ENCODE peak calls at places on chromosomes 16 and 17, in five cellular contexts. E is uterus, U is heart left ventricle, I is OCI-LY7, S is heart right ventricle. G is an unnamed sample.

GRCh38 chr16:67504190-67505021 is 21.1 kb upstream of the AGRP start:
- DNase-seq in E (no peak), U (peak), I (peak), S (peak), G (no peak)

GRCh38 chr16:55326261-55326802 is 2.3 kb downstream of the IRX6 start:
- DNase-seq in E (no peak), U (peak), I (no peak), S (no peak), G (no peak)

GRCh38 chr16:28291651-28292626 is at the start of gene SBK1:
- DNase-seq in E (peak), U (peak), I (peak), S (peak), G (peak)

GRCh38 chr16:26816885-26817571 is 249.7 kb upstream of the C16orf82 start:
- DNase-seq in E (no peak), U (no peak), I (no peak), S (no peak), G (no peak)

GRCh38 chr17:69058165-69058564 is 2.6 kb downstream of the ABCA9 start:
- DNase-seq in E (no peak), U (no peak), I (no peak), S (no peak), G (no peak)

GRCh38 chr17:77089118-77089477 is 51.7 kb upstream of the SEC14L1 start:
- DNase-seq in E (no peak), U (no peak), I (peak), S (no peak), G (no peak)

GRCh38 chr17:78709119-78709681 is 72.9 kb downstream of the CYTH1 start:
- DNase-seq in E (no peak), U (no peak), I (peak), S (no peak), G (no peak)

GRCh38 chr17:38881600-38882191 is 11.8 kb downstream of the LASP1 start:
- DNase-seq in E (peak), U (peak), I (peak), S (peak), G (no peak)

GRCh38 chr17:60525347-60525623 is 757 bp downstream of the APPBP2 start:
- DNase-seq in E (no peak), U (peak), I (no peak), S (peak), G (no peak)

GRCh38 chr17:56045907-56046306 is 107.4 kb upstream of the ANKFN1 start:
- DNase-seq in E (no peak), U (no peak), I (no peak), S (no peak), G (no peak)

GRCh38 chr17:42337442-42337841 is 49.1 kb downstream of the STAT5A start:
- DNase-seq in E (no peak), U (no peak), I (no peak), S (no peak), G (peak)

GRCh38 chr16:3872216-3872895 is 8.2 kb downstream of the CREBBP start:
- DNase-seq in E (no peak), U (no peak), I (no peak), S (no peak), G (no peak)

GRCh38 chr17:39828443-39828842 is 35.7 kb downstream of the IKZF3 start:
- DNase-seq in E (no peak), U (no peak), I (no peak), S (no peak), G (no peak)

GRCh38 chr17:82679586-82680465 is 18.7 kb downstream of the RAB40B start:
- DNase-seq in E (no peak), U (no peak), I (no peak), S (no peak), G (no peak)

GRCh38 chr17:4604111-4604644 is 19.8 kb downstream of the SMTNL2 start:
- DNase-seq in E (peak), U (peak), I (no peak), S (peak), G (no peak)

GRCh38 chr16:81238296-81239011 is at the start of gene BCO1:
- DNase-seq in E (no peak), U (no peak), I (no peak), S (no peak), G (no peak)

GRCh38 chr16:81505011-81505660 is 60.5 kb downstream of the CMIP start:
- DNase-seq in E (no peak), U (no peak), I (peak), S (no peak), G (no peak)

GRCh38 chr16:1501630-1502029 is 8.5 kb downstream of the TELO2 start:
- DNase-seq in E (no peak), U (no peak), I (no peak), S (no peak), G (no peak)

GRCh38 chr17:17737938-17738894 is 57.0 kb downstream of the RAI1 start:
- DNase-seq in E (no peak), U (no peak), I (no peak), S (no peak), G (no peak)

GRCh38 chr17:37019117-37019744 is 70.5 kb downstream of the AATF start:
- DNase-seq in E (no peak), U (no peak), I (no peak), S (no peak), G (no peak)

GRCh38 chr16:78388920-78389564 is 289.6 kb downstream of the WWOX start:
- DNase-seq in E (no peak), U (no peak), I (no peak), S (no peak), G (no peak)

GRCh38 chr17:71656987-71657858 is 463.6 kb upstream of the SOX9 start:
- DNase-seq in E (no peak), U (no peak), I (no peak), S (no peak), G (no peak)

GRCh38 chr17:38554430-38555350 is 51.1 kb downstream of the SRCIN1 start:
- DNase-seq in E (no peak), U (no peak), I (no peak), S (no peak), G (no peak)

GRCh38 chr16:12508054-12508453 is 295.6 kb downstream of the CPPED1 start:
- DNase-seq in E (no peak), U (no peak), I (no peak), S (no peak), G (no peak)

GRCh38 chr16:27657811-27658210 is 107.9 kb downstream of the KATNIP start:
- DNase-seq in E (no peak), U (no peak), I (no peak), S (no peak), G (no peak)

GRCh38 chr17:35170968-35171771 is 23.0 kb downstream of the SLC35G3 start:
- DNase-seq in E (no peak), U (no peak), I (peak), S (no peak), G (peak)

GRCh38 chr17:17693253-17693954 is 12.1 kb downstream of the RAI1 start:
- DNase-seq in E (peak), U (peak), I (no peak), S (no peak), G (no peak)

GRCh38 chr17:2954898-2955445 is 108.4 kb downstream of the OR1D5 start:
- DNase-seq in E (no peak), U (no peak), I (peak), S (no peak), G (no peak)

GRCh38 chr17:11986179-11986938 is 10.9 kb downstream of the ZNF18 start:
- DNase-seq in E (peak), U (peak), I (no peak), S (peak), G (no peak)

GRCh38 chr17:42537156-42537805 is 1.2 kb downstream of the NAGLU start:
- DNase-seq in E (no peak), U (no peak), I (no peak), S (no peak), G (no peak)

GRCh38 chr16:89288966-89289365 is 71.5 kb downstream of the ZNF778 start:
- DNase-seq in E (no peak), U (no peak), I (no peak), S (no peak), G (no peak)

GRCh38 chr16:27703545-27703944 is 153.6 kb downstream of the KATNIP start:
- DNase-seq in E (no peak), U (no peak), I (no peak), S (no peak), G (no peak)

GRCh38 chr17:44921122-44921882 is 6.0 kb upstream of the GFAP start:
- DNase-seq in E (no peak), U (no peak), I (no peak), S (no peak), G (no peak)

GRCh38 chr16:56196381-56196780 is 5.1 kb downstream of the GNAO1 start:
- DNase-seq in E (no peak), U (no peak), I (no peak), S (no peak), G (no peak)

GRCh38 chr17:76547183-76547641 is 7.4 kb downstream of the PRCD start:
- DNase-seq in E (peak), U (peak), I (peak), S (peak), G (peak)

GRCh38 chr17:2478446-2478845 is 33.2 kb downstream of the METTL16 start:
- DNase-seq in E (no peak), U (no peak), I (no peak), S (no peak), G (no peak)

GRCh38 chr17:19943026-19943425 is 34.6 kb downstream of the AKAP10 start:
- DNase-seq in E (no peak), U (no peak), I (no peak), S (no peak), G (no peak)
- TF ChIP-seq CTCF in E (no peak), U (no peak), I (no peak), S (no peak), G (no peak)

GRCh38 chr16:19654147-19654546 is 63.9 kb downstream of the KNOP1 start:
- DNase-seq in E (no peak), U (no peak), I (no peak), S (no peak), G (no peak)

GRCh38 chr16:19659554-19659953 is 58.5 kb downstream of the KNOP1 start:
- DNase-seq in E (no peak), U (no peak), I (no peak), S (no peak), G (no peak)

GRCh38 chr16:19660432-19660831 is 57.6 kb downstream of the KNOP1 start:
- DNase-seq in E (no peak), U (no peak), I (no peak), S (no peak), G (no peak)

GRCh38 chr16:19655242-19655777 is 62.7 kb downstream of the KNOP1 start:
- DNase-seq in E (no peak), U (no peak), I (no peak), S (no peak), G (no peak)

DNA sequence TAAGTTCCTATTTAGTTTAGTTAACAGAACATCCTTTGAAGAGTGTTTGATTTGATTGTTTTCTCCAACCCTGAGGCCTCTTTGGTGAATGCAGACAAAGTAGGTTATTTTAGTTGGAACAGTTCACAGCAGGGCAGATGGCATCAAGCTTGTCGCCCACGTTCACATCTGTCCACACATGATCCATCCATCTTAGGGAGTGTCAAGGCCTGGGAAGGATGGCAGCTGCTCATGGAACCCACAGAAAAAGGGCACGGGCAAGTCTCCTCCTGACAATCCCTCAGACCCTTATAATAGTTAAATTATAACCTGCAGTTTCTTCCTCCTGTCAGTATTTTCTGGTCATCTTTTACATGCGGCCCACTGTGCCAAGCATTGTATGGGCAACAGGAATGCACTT is 60.2 kb downstream of the KNOP1 start:
- DNase-seq in E (no peak), U (no peak), I (no peak), S (no peak), G (no peak)
- TF ChIP-seq CTCF in E (no peak), U (no peak), I (no peak), S (no peak), G (no peak)

GRCh38 chr16:85752511-85753420 is 1.9 kb upstream of the C16orf74 start:
- DNase-seq in E (peak), U (peak), I (peak), S (peak), G (no peak)
- TF ChIP-seq CTCF in E (no peak), U (peak), I (peak), S (peak), G (no peak)

DNA sequence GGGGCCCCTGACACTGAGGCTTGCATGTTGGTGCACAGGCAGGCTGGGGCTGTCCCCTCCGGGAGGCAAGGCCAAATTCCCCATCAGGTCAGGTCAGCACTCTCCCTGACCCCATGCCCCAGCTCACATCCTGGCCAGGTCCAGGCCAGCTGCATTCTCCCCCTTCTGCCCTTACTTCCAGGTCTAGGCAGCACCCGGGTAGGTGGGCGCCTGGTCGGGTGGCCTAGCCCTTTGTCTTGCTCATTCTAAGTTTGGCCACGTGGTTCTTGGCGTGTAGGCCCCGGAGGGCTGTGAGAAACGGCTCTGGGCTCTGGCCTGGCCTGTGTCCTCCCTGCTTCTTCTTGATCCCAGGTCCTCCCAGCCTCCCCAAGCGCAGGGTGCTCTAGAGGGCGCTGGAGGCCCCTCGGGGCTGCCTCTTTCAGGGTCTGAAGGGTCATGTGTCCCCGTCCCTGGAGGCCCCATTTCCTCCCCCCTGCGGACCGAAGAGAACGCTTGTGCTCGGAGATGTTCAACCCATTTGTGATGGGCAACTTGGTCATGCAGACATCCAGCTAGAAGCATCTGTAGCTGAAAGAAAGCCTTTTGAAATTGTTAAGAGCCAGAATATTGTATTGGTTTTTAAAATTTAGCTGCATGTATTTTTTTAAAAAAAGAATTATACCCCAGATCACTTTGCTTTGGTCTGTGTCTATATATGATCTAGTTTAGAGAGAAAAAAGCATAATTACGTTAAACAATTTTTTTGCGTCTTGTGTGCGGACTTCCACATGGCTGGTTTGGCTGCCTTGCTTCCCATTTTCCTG is 6.7 kb downstream of the BAHCC1 start:
- DNase-seq in E (no peak), U (no peak), I (peak), S (no peak), G (no peak)
- TF ChIP-seq CTCF in E (peak), U (peak), I (peak), S (peak), G (no peak)

GRCh38 chr16:49437344-49437743 is 63.7 kb downstream of the C16orf78 start:
- DNase-seq in E (no peak), U (no peak), I (peak), S (no peak), G (no peak)
- TF ChIP-seq CTCF in E (no peak), U (no peak), I (peak), S (no peak), G (no peak)

GRCh38 chr17:50056217-50056960 is 479 bp downstream of the ITGA3 start:
- DNase-seq in E (peak), U (peak), I (peak), S (no peak), G (peak)
- TF ChIP-seq CTCF in E (peak), U (peak), I (peak), S (peak), G (peak)

G was measured in CD4-positive, alpha-beta T cell.